ENCODE peak calls at places on chromosomes 11 and 22, in ten cellular contexts. B is neuronal stem cell; J is left kidney; D is CD4-positive, alpha-beta memory T cell; I is LoVo; N is GM03348; E is activated T-cell treated with anti-CD3 and anti-CD28 coated beads for 48 hours; Q is posterior cingulate gyrus; R is progenitor cell of endocrine pancreas; S is foreskin fibroblast. W is an unnamed sample.

GRCh38 chr11:26231252-26231661 is 100.7 kb upstream of the ANO3 start:
- DNase-seq in R (no peak), S (peak), B (no peak), D (no peak), E (no peak), I (no peak), Q (no peak), J (no peak), N (peak), W (no peak)

GRCh38 chr22:35631597-35631996 is 14.5 kb upstream of the MB start:
- DNase-seq in J (peak), R (no peak), N (no peak), Q (no peak), E (peak), B (no peak), S (peak), D (no peak), I (peak), W (peak)

GRCh38 chr22:49734882-49735281 is 92.8 kb downstream of the BRD1 start:
- DNase-seq in B (no peak), S (no peak), R (no peak), J (no peak), E (no peak), N (no peak), I (no peak), D (no peak), Q (no peak), W (no peak)

GRCh38 chr11:46238078-46238966 is 39.1 kb upstream of the CREB3L1 start:
- DNase-seq in D (peak), E (peak), B (peak), N (peak), Q (peak), J (peak), S (peak), R (peak), I (peak), W (peak)

GRCh38 chr22:33112606-33113005 is 54.4 kb upstream of the SYN3 start:
- DNase-seq in S (no peak), E (no peak), N (no peak), I (no peak), Q (no peak), R (no peak), B (no peak), J (peak), D (no peak), W (no peak)

GRCh38 chr11:36628765-36629199 is 30.7 kb upstream of the RAG2 start:
- DNase-seq in N (no peak), Q (no peak), I (no peak), R (no peak), B (no peak), E (no peak), D (no peak), J (peak), S (no peak), W (no peak)

GRCh38 chr11:126635511-126635910 is 280.0 kb downstream of the ST3GAL4 start:
- DNase-seq in E (no peak), D (no peak), S (no peak), Q (no peak), B (no peak), R (no peak), I (no peak), N (no peak), J (no peak), W (no peak)

GRCh38 chr22:38416621-38417251 is 38.3 kb downstream of the KCNJ4 start:
- DNase-seq in S (no peak), N (no peak), I (no peak), E (no peak), D (no peak), J (no peak), R (no peak), B (no peak), Q (no peak), W (no peak)

GRCh38 chr11:63599211-63600122 is 14.8 kb downstream of the PLAAT3 start:
- DNase-seq in Q (no peak), D (no peak), N (peak), J (no peak), I (no peak), B (no peak), E (no peak), S (peak), R (no peak), W (no peak)

GRCh38 chr11:6655790-6656580 is at the start of gene DCHS1:
- DNase-seq in B (no peak), J (peak), D (no peak), S (peak), N (peak), Q (no peak), I (no peak), E (no peak), R (peak), W (peak)

GRCh38 chr11:60844870-60845221 is 2.9 kb downstream of the CCDC86 start:
- DNase-seq in D (no peak), I (no peak), N (no peak), Q (no peak), S (no peak), B (no peak), E (no peak), J (peak), R (no peak), W (no peak)

GRCh38 chr11:109135627-109136026 is 286.4 kb upstream of the C11orf87 start:
- DNase-seq in D (no peak), Q (no peak), E (no peak), J (no peak), B (no peak), N (no peak), R (no peak), S (no peak), I (no peak), W (no peak)

GRCh38 chr11:19679952-19680823 is 32.4 kb upstream of the NAV2 start:
- DNase-seq in N (peak), J (peak), E (no peak), I (peak), D (no peak), B (no peak), S (peak), R (no peak), Q (peak), W (no peak)

GRCh38 chr11:120112174-120112796 is 25.6 kb downstream of the TRIM29 start:
- DNase-seq in Q (no peak), D (no peak), I (no peak), S (no peak), R (no peak), N (no peak), J (no peak), B (no peak), E (no peak), W (no peak)

GRCh38 chr22:28148816-28149465 is 229.9 kb upstream of the PITPNB start:
- DNase-seq in Q (no peak), J (no peak), B (no peak), E (no peak), R (no peak), S (no peak), I (no peak), D (no peak), N (no peak), W (no peak)